ENCODE peak calls at places on chromosomes 7 and 10, in six cellular contexts. One of them, this sample, is unnamed.

GRCh38 chr10:13072339-13072738 is 27.6 kb upstream of the OPTN start:
- DNase-seq in MM.1S: no peak
- DNase-seq in stimulated activated CD8-positive, alpha-beta memory T cell treated with anti-CD3 and anti-CD28 coated beads, Interleukin-7, amount 100 ng/mL, for 1 hour: no peak
- DNase-seq in activated effector memory CD4-positive, alpha-beta T cell treated with anti-CD3 and anti-CD28 coated beads, Interleukin-2, amount 50 U/mL, for 16 hours: no peak
- DNase-seq in BJ: no peak
- DNase-seq in nucleus accumbens: no peak
- DNase-seq in this sample: no peak

GRCh38 chr7:5637415-5637814 is 144.0 kb downstream of the RNF216 start:
- DNase-seq in MM.1S: no peak
- DNase-seq in stimulated activated CD8-positive, alpha-beta memory T cell treated with anti-CD3 and anti-CD28 coated beads, Interleukin-7, amount 100 ng/mL, for 1 hour: no peak
- DNase-seq in activated effector memory CD4-positive, alpha-beta T cell treated with anti-CD3 and anti-CD28 coated beads, Interleukin-2, amount 50 U/mL, for 16 hours: no peak
- DNase-seq in BJ: no peak
- DNase-seq in nucleus accumbens: no peak
- DNase-seq in this sample: no peak

GRCh38 chr7:115060095-115060830 is 138.4 kb downstream of the MDFIC start:
- DNase-seq in MM.1S: no peak
- DNase-seq in stimulated activated CD8-positive, alpha-beta memory T cell treated with anti-CD3 and anti-CD28 coated beads, Interleukin-7, amount 100 ng/mL, for 1 hour: no peak
- DNase-seq in activated effector memory CD4-positive, alpha-beta T cell treated with anti-CD3 and anti-CD28 coated beads, Interleukin-2, amount 50 U/mL, for 16 hours: no peak
- DNase-seq in BJ: no peak
- DNase-seq in nucleus accumbens: no peak
- DNase-seq in this sample: no peak

GRCh38 chr10:127195571-127196226 is 692 bp downstream of the INSYN2A start:
- DNase-seq in MM.1S: no peak
- DNase-seq in stimulated activated CD8-positive, alpha-beta memory T cell treated with anti-CD3 and anti-CD28 coated beads, Interleukin-7, amount 100 ng/mL, for 1 hour: no peak
- DNase-seq in activated effector memory CD4-positive, alpha-beta T cell treated with anti-CD3 and anti-CD28 coated beads, Interleukin-2, amount 50 U/mL, for 16 hours: no peak
- DNase-seq in BJ: no peak
- DNase-seq in nucleus accumbens: peak
- DNase-seq in this sample: no peak

GRCh38 chr10:132498562-132499366 is 38.8 kb upstream of the INPP5A start:
- DNase-seq in MM.1S: no peak
- DNase-seq in stimulated activated CD8-positive, alpha-beta memory T cell treated with anti-CD3 and anti-CD28 coated beads, Interleukin-7, amount 100 ng/mL, for 1 hour: no peak
- DNase-seq in activated effector memory CD4-positive, alpha-beta T cell treated with anti-CD3 and anti-CD28 coated beads, Interleukin-2, amount 50 U/mL, for 16 hours: peak
- DNase-seq in BJ: no peak
- DNase-seq in nucleus accumbens: no peak
- DNase-seq in this sample: no peak

GRCh38 chr7:134438946-134439345 is 20.0 kb downstream of the AKR1B1 start:
- DNase-seq in MM.1S: no peak
- DNase-seq in stimulated activated CD8-positive, alpha-beta memory T cell treated with anti-CD3 and anti-CD28 coated beads, Interleukin-7, amount 100 ng/mL, for 1 hour: no peak
- DNase-seq in activated effector memory CD4-positive, alpha-beta T cell treated with anti-CD3 and anti-CD28 coated beads, Interleukin-2, amount 50 U/mL, for 16 hours: no peak
- DNase-seq in BJ: no peak
- DNase-seq in nucleus accumbens: no peak
- DNase-seq in this sample: no peak

GRCh38 chr10:130040817-130041330 is 69.8 kb downstream of the C10orf143 start:
- DNase-seq in MM.1S: no peak
- DNase-seq in stimulated activated CD8-positive, alpha-beta memory T cell treated with anti-CD3 and anti-CD28 coated beads, Interleukin-7, amount 100 ng/mL, for 1 hour: no peak
- DNase-seq in activated effector memory CD4-positive, alpha-beta T cell treated with anti-CD3 and anti-CD28 coated beads, Interleukin-2, amount 50 U/mL, for 16 hours: no peak
- DNase-seq in BJ: no peak
- DNase-seq in nucleus accumbens: no peak
- DNase-seq in this sample: no peak

GRCh38 chr10:126654579-126654978 is 15.9 kb downstream of the C10orf90 start:
- DNase-seq in MM.1S: no peak
- DNase-seq in stimulated activated CD8-positive, alpha-beta memory T cell treated with anti-CD3 and anti-CD28 coated beads, Interleukin-7, amount 100 ng/mL, for 1 hour: no peak
- DNase-seq in activated effector memory CD4-positive, alpha-beta T cell treated with anti-CD3 and anti-CD28 coated beads, Interleukin-2, amount 50 U/mL, for 16 hours: no peak
- DNase-seq in BJ: no peak
- DNase-seq in nucleus accumbens: no peak
- DNase-seq in this sample: no peak

GRCh38 chr7:108067844-108068243 is 62.3 kb downstream of the LAMB4 start:
- DNase-seq in MM.1S: no peak
- DNase-seq in stimulated activated CD8-positive, alpha-beta memory T cell treated with anti-CD3 and anti-CD28 coated beads, Interleukin-7, amount 100 ng/mL, for 1 hour: no peak
- DNase-seq in activated effector memory CD4-positive, alpha-beta T cell treated with anti-CD3 and anti-CD28 coated beads, Interleukin-2, amount 50 U/mL, for 16 hours: no peak
- DNase-seq in BJ: no peak
- DNase-seq in nucleus accumbens: no peak
- DNase-seq in this sample: no peak

GRCh38 chr10:58701398-58702135 is 188.9 kb downstream of the BICC1 start:
- DNase-seq in MM.1S: no peak
- DNase-seq in stimulated activated CD8-positive, alpha-beta memory T cell treated with anti-CD3 and anti-CD28 coated beads, Interleukin-7, amount 100 ng/mL, for 1 hour: no peak
- DNase-seq in activated effector memory CD4-positive, alpha-beta T cell treated with anti-CD3 and anti-CD28 coated beads, Interleukin-2, amount 50 U/mL, for 16 hours: no peak
- DNase-seq in BJ: peak
- DNase-seq in nucleus accumbens: no peak
- DNase-seq in this sample: peak